ENCODE peak calls at places on chromosomes 4 and X, in seven cellular contexts. P is D341Med, V is Ammon's horn, N is LHCN-M2, H is endothelial cell, K is T-helper 2 cell, F is ascending aorta. W is an unnamed sample.

GRCh38 chrX:133726211-133726630 is 259.2 kb downstream of the GPC3 start:
- DNase-seq in P (no peak), V (no peak), N (peak), H (no peak), K (no peak), F (no peak), W (peak)

GRCh38 chrX:70442224-70442623 is 2.4 kb upstream of the DLG3 start:
- DNase-seq in P (no peak), V (no peak), N (no peak), H (no peak), K (no peak), F (no peak), W (no peak)

GRCh38 chrX:150772150-150772970 is 79.2 kb downstream of the MTMR1 start:
- DNase-seq in P (peak), V (peak), N (peak), H (peak), K (peak), F (no peak), W (peak)

GRCh38 chrX:149010026-149010898 is 494.8 kb downstream of the IDS start:
- DNase-seq in P (no peak), V (no peak), N (no peak), H (no peak), K (no peak), F (no peak), W (no peak)

GRCh38 chr4:117941611-117942010 is 92.7 kb upstream of the NDST3 start:
- DNase-seq in P (peak), V (no peak), N (no peak), H (no peak), K (no peak), F (no peak), W (no peak)

GRCh38 chr4:102843938-102844337 is 16.6 kb upstream of the UBE2D3 start:
- DNase-seq in P (no peak), V (no peak), N (no peak), H (no peak), K (no peak), F (no peak), W (no peak)

GRCh38 chrX:122475306-122475705 is 708.8 kb upstream of the GRIA3 start:
- DNase-seq in P (no peak), V (no peak), N (no peak), H (no peak), K (no peak), F (no peak), W (no peak)

GRCh38 chrX:44400588-44400987 is 57.1 kb upstream of the EFHC2 start:
- DNase-seq in P (no peak), V (no peak), N (peak), H (no peak), K (no peak), F (no peak), W (peak)

GRCh38 chr4:96974295-96974694 is 1134.4 kb downstream of the PDHA2 start:
- DNase-seq in P (no peak), V (no peak), N (no peak), H (no peak), K (no peak), F (no peak), W (no peak)

GRCh38 chr4:120443111-120443510 is 376.5 kb upstream of the MAD2L1 start:
- DNase-seq in P (no peak), V (no peak), N (peak), H (no peak), K (no peak), F (no peak), W (peak)

W was measured in amniotic epithelial cell.